ENCODE peak calls at places on chromosomes 6 and 20, in eight cellular contexts. One of them, this sample, is unnamed.

GRCh38 chr6:33987531-33988021 is 158.3 kb downstream of the GRM4 start:
- DNase-seq in effector CD4-positive, alpha-beta T cell: no peak
- DNase-seq in COR-L47: peak
- DNase-seq in heart left ventricle: peak
- DNase-seq in naive thymus-derived CD8-positive, alpha-beta T cell: no peak
- DNase-seq in hippocampal formation: no peak
- DNase-seq in mesothelial cell of epicardium: no peak
- DNase-seq in amygdala: no peak
- DNase-seq in this sample: no peak

GRCh38 chr20:62819494-62820174 is 2.8 kb downstream of the COL9A3 start:
- DNase-seq in effector CD4-positive, alpha-beta T cell: no peak
- DNase-seq in COR-L47: no peak
- DNase-seq in heart left ventricle: no peak
- DNase-seq in naive thymus-derived CD8-positive, alpha-beta T cell: no peak
- DNase-seq in hippocampal formation: no peak
- DNase-seq in mesothelial cell of epicardium: no peak
- DNase-seq in amygdala: peak
- DNase-seq in this sample: no peak

GRCh38 chr20:17843246-17844132 is 125.1 kb downstream of the SNX5 start:
- DNase-seq in effector CD4-positive, alpha-beta T cell: no peak
- DNase-seq in COR-L47: no peak
- DNase-seq in heart left ventricle: peak
- DNase-seq in naive thymus-derived CD8-positive, alpha-beta T cell: no peak
- DNase-seq in hippocampal formation: no peak
- DNase-seq in mesothelial cell of epicardium: no peak
- DNase-seq in amygdala: no peak
- DNase-seq in this sample: peak

GRCh38 chr6:84346372-84346771 is 118.9 kb upstream of the CEP162 start:
- DNase-seq in effector CD4-positive, alpha-beta T cell: no peak
- DNase-seq in COR-L47: peak
- DNase-seq in heart left ventricle: no peak
- DNase-seq in naive thymus-derived CD8-positive, alpha-beta T cell: no peak
- DNase-seq in hippocampal formation: no peak
- DNase-seq in mesothelial cell of epicardium: no peak
- DNase-seq in amygdala: no peak
- DNase-seq in this sample: no peak

GRCh38 chr6:52415917-52416628 is 4.1 kb upstream of the EFHC1 start:
- DNase-seq in effector CD4-positive, alpha-beta T cell: no peak
- DNase-seq in COR-L47: no peak
- DNase-seq in heart left ventricle: no peak
- DNase-seq in naive thymus-derived CD8-positive, alpha-beta T cell: no peak
- DNase-seq in hippocampal formation: no peak
- DNase-seq in mesothelial cell of epicardium: no peak
- DNase-seq in amygdala: no peak
- DNase-seq in this sample: no peak

GRCh38 chr6:116169880-116170279 is 43.9 kb upstream of the COL10A1 start:
- DNase-seq in effector CD4-positive, alpha-beta T cell: no peak
- DNase-seq in COR-L47: no peak
- DNase-seq in heart left ventricle: no peak
- DNase-seq in naive thymus-derived CD8-positive, alpha-beta T cell: no peak
- DNase-seq in hippocampal formation: no peak
- DNase-seq in mesothelial cell of epicardium: no peak
- DNase-seq in amygdala: no peak
- DNase-seq in this sample: no peak

GRCh38 chr6:114707081-114707480 is 364.3 kb upstream of the HS3ST5 start:
- DNase-seq in effector CD4-positive, alpha-beta T cell: no peak
- DNase-seq in COR-L47: no peak
- DNase-seq in heart left ventricle: no peak
- DNase-seq in naive thymus-derived CD8-positive, alpha-beta T cell: no peak
- DNase-seq in hippocampal formation: no peak
- DNase-seq in mesothelial cell of epicardium: no peak
- DNase-seq in amygdala: no peak
- DNase-seq in this sample: no peak

GRCh38 chr20:9179193-9179802 is 110.4 kb downstream of the PLCB4 start:
- DNase-seq in effector CD4-positive, alpha-beta T cell: no peak
- DNase-seq in COR-L47: no peak
- DNase-seq in heart left ventricle: no peak
- DNase-seq in naive thymus-derived CD8-positive, alpha-beta T cell: no peak
- DNase-seq in hippocampal formation: no peak
- DNase-seq in mesothelial cell of epicardium: no peak
- DNase-seq in amygdala: no peak
- DNase-seq in this sample: no peak

GRCh38 chr6:111838749-111839484 is 34.3 kb downstream of the FYN start:
- DNase-seq in effector CD4-positive, alpha-beta T cell: no peak
- DNase-seq in COR-L47: no peak
- DNase-seq in heart left ventricle: no peak
- DNase-seq in naive thymus-derived CD8-positive, alpha-beta T cell: no peak
- DNase-seq in hippocampal formation: no peak
- DNase-seq in mesothelial cell of epicardium: no peak
- DNase-seq in amygdala: no peak
- DNase-seq in this sample: no peak

GRCh38 chr6:168863467-168863866 is 390.2 kb downstream of the THBS2 start:
- DNase-seq in effector CD4-positive, alpha-beta T cell: no peak
- DNase-seq in COR-L47: no peak
- DNase-seq in heart left ventricle: no peak
- DNase-seq in naive thymus-derived CD8-positive, alpha-beta T cell: no peak
- DNase-seq in hippocampal formation: no peak
- DNase-seq in mesothelial cell of epicardium: no peak
- DNase-seq in amygdala: no peak
- DNase-seq in this sample: no peak

GRCh38 chr6:2053691-2054090 is 191.7 kb downstream of the GMDS start:
- DNase-seq in effector CD4-positive, alpha-beta T cell: no peak
- DNase-seq in COR-L47: no peak
- DNase-seq in heart left ventricle: no peak
- DNase-seq in naive thymus-derived CD8-positive, alpha-beta T cell: no peak
- DNase-seq in hippocampal formation: no peak
- DNase-seq in mesothelial cell of epicardium: no peak
- DNase-seq in amygdala: no peak
- DNase-seq in this sample: no peak

GRCh38 chr6:164151161-164151728 is 736.7 kb downstream of the QKI start:
- DNase-seq in effector CD4-positive, alpha-beta T cell: no peak
- DNase-seq in COR-L47: peak
- DNase-seq in heart left ventricle: no peak
- DNase-seq in naive thymus-derived CD8-positive, alpha-beta T cell: no peak
- DNase-seq in hippocampal formation: peak
- DNase-seq in mesothelial cell of epicardium: no peak
- DNase-seq in amygdala: peak
- DNase-seq in this sample: peak

GRCh38 chr6:158067436-158068015 is 85.9 kb downstream of the SYNJ2 start:
- DNase-seq in effector CD4-positive, alpha-beta T cell: no peak
- DNase-seq in COR-L47: no peak
- DNase-seq in heart left ventricle: no peak
- DNase-seq in naive thymus-derived CD8-positive, alpha-beta T cell: no peak
- DNase-seq in hippocampal formation: no peak
- DNase-seq in mesothelial cell of epicardium: no peak
- DNase-seq in amygdala: no peak
- DNase-seq in this sample: no peak

GRCh38 chr6:149935246-149935645 is 6.6 kb upstream of the ULBP2 start:
- DNase-seq in effector CD4-positive, alpha-beta T cell: no peak
- DNase-seq in COR-L47: no peak
- DNase-seq in heart left ventricle: no peak
- DNase-seq in naive thymus-derived CD8-positive, alpha-beta T cell: no peak
- DNase-seq in hippocampal formation: no peak
- DNase-seq in mesothelial cell of epicardium: no peak
- DNase-seq in amygdala: no peak
- DNase-seq in this sample: no peak

GRCh38 chr6:43746613-43747101 is 23.4 kb upstream of the VEGFA start:
- DNase-seq in effector CD4-positive, alpha-beta T cell: no peak
- DNase-seq in COR-L47: no peak
- DNase-seq in heart left ventricle: no peak
- DNase-seq in naive thymus-derived CD8-positive, alpha-beta T cell: no peak
- DNase-seq in hippocampal formation: no peak
- DNase-seq in mesothelial cell of epicardium: no peak
- DNase-seq in amygdala: no peak
- DNase-seq in this sample: no peak

GRCh38 chr20:37994512-37994911 is 38.7 kb downstream of the TTI1 start:
- DNase-seq in effector CD4-positive, alpha-beta T cell: no peak
- DNase-seq in COR-L47: no peak
- DNase-seq in heart left ventricle: no peak
- DNase-seq in naive thymus-derived CD8-positive, alpha-beta T cell: no peak
- DNase-seq in hippocampal formation: no peak
- DNase-seq in mesothelial cell of epicardium: no peak
- DNase-seq in amygdala: no peak
- DNase-seq in this sample: no peak

This sample was measured in left cardiac atrium.